ENCODE peak calls at places on chromosomes 4 and X, in seven cellular contexts. J, L, M, Z, V, D and S are unnamed samples.

GRCh38 chr4:143251348-143251747 is 66.6 kb downstream of the USP38 start:
- DNase-seq in D (no peak), L (no peak), Z (no peak), J (no peak), M (no peak), V (no peak), S (no peak)

GRCh38 chrX:95835223-95835622 is 849.4 kb upstream of the DIAPH2 start:
- DNase-seq in Z (no peak), M (no peak), J (no peak), D (no peak), V (no peak), L (no peak), S (no peak)

GRCh38 chrX:153549231-153549630 is 31.8 kb downstream of the ATP2B3 start:
- DNase-seq in J (no peak), Z (no peak), V (no peak), L (no peak), D (no peak), M (no peak), S (no peak)

GRCh38 chrX:110964761-110965160 is 131.2 kb upstream of the PAK3 start:
- DNase-seq in Z (no peak), D (no peak), M (no peak), J (no peak), L (no peak), V (peak), S (no peak)

GRCh38 chr4:11585506-11585905 is 156.8 kb upstream of the HS3ST1 start:
- DNase-seq in L (peak), V (no peak), J (no peak), Z (no peak), D (peak), M (no peak), S (no peak)

GRCh38 chr4:40283968-40284367 is 51.2 kb upstream of the CHRNA9 start:
- DNase-seq in Z (no peak), J (no peak), D (peak), M (no peak), L (peak), V (peak), S (no peak)

GRCh38 chr4:84804126-84804525 is 162.4 kb downstream of the WDFY3 start:
- DNase-seq in D (no peak), J (no peak), Z (no peak), V (no peak), M (no peak), L (no peak), S (no peak)

GRCh38 chrX:119672252-119672825 is 20.6 kb downstream of the SEPTIN6 start:
- DNase-seq in V (no peak), M (peak), L (no peak), J (no peak), D (no peak), Z (no peak), S (no peak)

GRCh38 chr4:11042760-11043159 is 358.2 kb upstream of the CLNK start:
- DNase-seq in D (no peak), M (no peak), J (peak), V (no peak), L (no peak), Z (no peak), S (no peak)

GRCh38 chrX:21932277-21932996 is 8.1 kb upstream of the SMS start:
- DNase-seq in Z (peak), J (no peak), D (peak), M (no peak), V (no peak), L (no peak), S (peak)

GRCh38 chr4:122212880-122213279 is 60.7 kb downstream of the BLTP1 start:
- DNase-seq in D (no peak), V (no peak), M (no peak), J (no peak), L (no peak), Z (no peak), S (no peak)

GRCh38 chrX:36626898-36627297 is 381.3 kb upstream of the FAM47C start:
- DNase-seq in Z (no peak), D (no peak), J (no peak), M (no peak), V (no peak), L (no peak), S (no peak)

GRCh38 chr4:13641084-13641483 is 13.6 kb upstream of the BOD1L1 start:
- DNase-seq in M (no peak), V (no peak), L (no peak), Z (no peak), J (no peak), D (no peak), S (no peak)

GRCh38 chrX:104712515-104712914 is 146.5 kb downstream of the IL1RAPL2 start:
- DNase-seq in M (no peak), L (no peak), D (no peak), V (peak), Z (no peak), J (no peak), S (no peak)

GRCh38 chrX:131881194-131881593 is 141.9 kb upstream of the STK26 start:
- DNase-seq in J (no peak), D (no peak), M (no peak), L (no peak), V (peak), Z (no peak), S (no peak)

GRCh38 chr4:91325495-91325894 is 978.3 kb upstream of the GRID2 start:
- DNase-seq in D (no peak), J (no peak), L (peak), Z (no peak), M (peak), V (no peak), S (no peak)

GRCh38 chr4:57265831-57266582 is 155.8 kb upstream of the IGFBP7 start:
- DNase-seq in V (peak), L (no peak), M (no peak), J (no peak), D (no peak), Z (no peak), S (no peak)

GRCh38 chr4:41921476-41921875 is 13.8 kb upstream of the TMEM33 start:
- DNase-seq in M (no peak), D (no peak), J (no peak), V (peak), Z (no peak), L (no peak), S (no peak)

GRCh38 chr4:99013884-99014523 is 18.5 kb downstream of the METAP1 start:
- DNase-seq in Z (no peak), J (no peak), D (no peak), L (no peak), M (no peak), V (no peak), S (no peak)

GRCh38 chrX:33415454-33415853 is 204.1 kb upstream of the DMD start:
- DNase-seq in M (no peak), D (no peak), J (no peak), Z (no peak), L (no peak), V (no peak), S (no peak)

GRCh38 chr4:77023920-77024319 is 51.9 kb downstream of the CCNI start:
- DNase-seq in M (no peak), D (no peak), J (no peak), V (no peak), Z (no peak), L (no peak), S (no peak)
- TF ChIP-seq CTCF in M (no peak), D (no peak), J (no peak), V (no peak), Z (no peak), L (no peak), S (no peak)

DNA sequence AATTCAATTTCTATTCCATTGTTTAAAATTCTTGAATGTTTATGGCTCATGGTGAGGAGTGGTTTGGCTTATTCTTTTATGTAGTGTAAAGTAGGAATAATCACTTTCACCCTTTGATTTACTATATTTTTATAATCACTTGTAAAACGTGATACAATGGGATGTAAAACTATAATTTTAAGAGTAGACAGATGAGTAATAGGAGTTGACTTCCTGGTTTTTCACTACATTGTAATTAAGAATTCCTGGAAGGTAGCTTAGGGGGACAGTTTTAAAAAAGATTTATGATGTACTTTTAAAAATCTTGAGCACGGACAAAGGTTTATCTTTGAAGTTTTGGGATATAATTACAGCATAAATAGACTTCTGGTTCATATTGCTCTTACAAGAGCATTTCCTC is 65.3 kb downstream of the PDGFC start:
- DNase-seq in V (no peak), J (no peak), M (no peak), D (no peak), L (no peak), Z (no peak), S (no peak)
- TF ChIP-seq REST in V (no peak), J (no peak), M (no peak), D (no peak), L (no peak), Z (no peak), S (no peak)

GRCh38 chrX:40057405-40057804 is 40.4 kb downstream of the BCOR start:
- DNase-seq in J (no peak), L (no peak), M (no peak), V (no peak), Z (no peak), D (no peak), S (no peak)
- TF ChIP-seq CTCF in J (peak), L (no peak), M (peak), V (peak), Z (no peak), D (no peak), S (no peak)

GRCh38 chr4:87005690-87006461 is 71.1 kb downstream of the AFF1 start:
- DNase-seq in Z (no peak), M (peak), J (peak), V (peak), D (no peak), L (no peak), S (peak)
- TF ChIP-seq REST in Z (no peak), M (no peak), J (no peak), V (no peak), D (no peak), L (no peak), S (no peak)

GRCh38 chr4:86593726-86594558 is at the start of gene PTPN13:
- DNase-seq in Z (no peak), L (peak), J (peak), V (peak), D (peak), M (peak), S (no peak)

GRCh38 chr4:86592553-86593249 is 1.4 kb upstream of the PTPN13 start:
- DNase-seq in V (no peak), Z (no peak), L (no peak), M (no peak), D (peak), J (no peak), S (no peak)

GRCh38 chr4:86596802-86597201 is 2.7 kb downstream of the PTPN13 start:
- DNase-seq in V (no peak), D (no peak), M (no peak), Z (no peak), L (peak), J (no peak), S (no peak)

GRCh38 chr4:86595426-86595805 is 1.3 kb downstream of the PTPN13 start:
- DNase-seq in L (peak), M (peak), J (no peak), D (no peak), Z (no peak), V (no peak), S (no peak)

GRCh38 chr4:86594559-86595425 is 677 bp downstream of the PTPN13 start:
- DNase-seq in M (peak), Z (no peak), L (peak), V (peak), J (no peak), D (peak), S (no peak)
- TF ChIP-seq CTCF in M (peak), Z (no peak), L (no peak), V (peak), J (no peak), D (no peak), S (no peak)

GRCh38 chr4:187767687-187768086 is 227.9 kb upstream of the ZFP42 start:
- DNase-seq in M (no peak), D (no peak), V (no peak), Z (no peak), L (no peak), J (no peak), S (no peak)
- TF ChIP-seq REST in M (no peak), D (no peak), V (no peak), Z (no peak), L (no peak), J (no peak), S (no peak)

GRCh38 chr4:83405844-83406816 is 49.5 kb downstream of the HELQ start:
- DNase-seq in M (no peak), Z (no peak), D (no peak), L (no peak), V (no peak), J (no peak), S (no peak)

GRCh38 chr4:83413676-83414075 is 41.9 kb downstream of the HELQ start:
- DNase-seq in D (no peak), M (no peak), Z (no peak), L (no peak), J (no peak), V (no peak), S (no peak)

DNA sequence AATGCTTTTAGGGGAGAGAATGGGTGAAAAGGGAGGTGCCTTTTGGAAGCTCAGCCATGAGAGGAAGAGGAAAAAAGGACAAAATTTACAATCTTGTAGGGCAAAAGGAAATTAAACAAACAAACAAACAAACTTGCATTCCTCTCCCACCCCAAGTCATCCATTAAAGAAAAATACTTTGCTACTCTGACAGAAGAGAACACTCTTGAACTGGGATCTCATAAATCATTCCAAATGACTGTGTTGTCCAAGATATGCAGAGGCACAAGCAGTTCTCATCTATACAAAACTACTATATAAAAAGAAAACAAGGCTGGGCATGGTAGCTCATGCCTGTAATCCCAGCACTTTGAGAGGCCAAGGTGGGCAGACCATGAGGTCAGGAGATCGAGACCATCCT is 46.7 kb downstream of the HELQ start:
- DNase-seq in J (no peak), D (no peak), M (no peak), V (peak), L (no peak), Z (no peak), S (no peak)
- TF ChIP-seq CTCF in J (no peak), D (no peak), M (no peak), V (no peak), L (no peak), Z (no peak), S (no peak)